ENCODE peak calls at places on chromosome 16, in six cellular contexts. One of them, this sample, is unnamed.

GRCh38 chr16:67247698-67248400 is 568 bp upstream of the FHOD1 start:
- DNase-seq in amygdala: no peak
- DNase-seq in activated naive CD8-positive, alpha-beta T cell treated with anti-CD3 and anti-CD28 coated beads, Interleukin-2, amount 50 U/mL, for 16 hours: no peak
- DNase-seq in thoracic aorta: no peak
- DNase-seq in left ventricle myocardium inferior: no peak
- DNase-seq in NCI-H345: no peak
- DNase-seq in this sample: no peak

GRCh38 chr16:10876799-10877341 is at the start of gene CIITA:
- DNase-seq in amygdala: peak
- DNase-seq in NCI-H345: no peak
- DNase-seq in activated naive CD8-positive, alpha-beta T cell treated with anti-CD3 and anti-CD28 coated beads, Interleukin-2, amount 50 U/mL, for 16 hours: no peak
- DNase-seq in left ventricle myocardium inferior: peak
- DNase-seq in thoracic aorta: peak
- DNase-seq in this sample: peak

GRCh38 chr16:27450836-27451341 is 48.9 kb downstream of the IL21R start:
- DNase-seq in activated naive CD8-positive, alpha-beta T cell treated with anti-CD3 and anti-CD28 coated beads, Interleukin-2, amount 50 U/mL, for 16 hours: no peak
- DNase-seq in amygdala: no peak
- DNase-seq in left ventricle myocardium inferior: no peak
- DNase-seq in NCI-H345: no peak
- DNase-seq in thoracic aorta: no peak
- DNase-seq in this sample: peak

GRCh38 chr16:3902731-3903130 is 22.2 kb upstream of the CREBBP start:
- DNase-seq in thoracic aorta: no peak
- DNase-seq in activated naive CD8-positive, alpha-beta T cell treated with anti-CD3 and anti-CD28 coated beads, Interleukin-2, amount 50 U/mL, for 16 hours: no peak
- DNase-seq in left ventricle myocardium inferior: no peak
- DNase-seq in NCI-H345: peak
- DNase-seq in amygdala: no peak
- DNase-seq in this sample: no peak

GRCh38 chr16:88772871-88773811 is 11.9 kb downstream of the PIEZO1 start:
- DNase-seq in activated naive CD8-positive, alpha-beta T cell treated with anti-CD3 and anti-CD28 coated beads, Interleukin-2, amount 50 U/mL, for 16 hours: no peak
- DNase-seq in thoracic aorta: no peak
- DNase-seq in amygdala: peak
- DNase-seq in NCI-H345: no peak
- DNase-seq in left ventricle myocardium inferior: peak
- DNase-seq in this sample: no peak

GRCh38 chr16:46970089-46970488 is 3.4 kb downstream of the DNAJA2 start:
- DNase-seq in activated naive CD8-positive, alpha-beta T cell treated with anti-CD3 and anti-CD28 coated beads, Interleukin-2, amount 50 U/mL, for 16 hours: no peak
- DNase-seq in thoracic aorta: no peak
- DNase-seq in NCI-H345: no peak
- DNase-seq in amygdala: no peak
- DNase-seq in left ventricle myocardium inferior: peak
- DNase-seq in this sample: no peak

GRCh38 chr16:50684823-50685455 is 3.8 kb upstream of the SNX20 start:
- DNase-seq in NCI-H345: no peak
- DNase-seq in left ventricle myocardium inferior: no peak
- DNase-seq in amygdala: no peak
- DNase-seq in thoracic aorta: no peak
- DNase-seq in activated naive CD8-positive, alpha-beta T cell treated with anti-CD3 and anti-CD28 coated beads, Interleukin-2, amount 50 U/mL, for 16 hours: no peak
- DNase-seq in this sample: peak

GRCh38 chr16:81696136-81696958 is 82.7 kb upstream of the PLCG2 start:
- DNase-seq in thoracic aorta: no peak
- DNase-seq in activated naive CD8-positive, alpha-beta T cell treated with anti-CD3 and anti-CD28 coated beads, Interleukin-2, amount 50 U/mL, for 16 hours: no peak
- DNase-seq in amygdala: no peak
- DNase-seq in left ventricle myocardium inferior: no peak
- DNase-seq in NCI-H345: no peak
- DNase-seq in this sample: peak

GRCh38 chr16:22816475-22816874 is 2.5 kb downstream of the HS3ST2 start:
- DNase-seq in left ventricle myocardium inferior: no peak
- DNase-seq in NCI-H345: no peak
- DNase-seq in thoracic aorta: peak
- DNase-seq in activated naive CD8-positive, alpha-beta T cell treated with anti-CD3 and anti-CD28 coated beads, Interleukin-2, amount 50 U/mL, for 16 hours: no peak
- DNase-seq in amygdala: no peak
- DNase-seq in this sample: no peak

GRCh38 chr16:1784977-1785845 is 2.5 kb downstream of the NUBP2 start:
- DNase-seq in amygdala: no peak
- DNase-seq in NCI-H345: no peak
- DNase-seq in left ventricle myocardium inferior: peak
- DNase-seq in thoracic aorta: no peak
- DNase-seq in activated naive CD8-positive, alpha-beta T cell treated with anti-CD3 and anti-CD28 coated beads, Interleukin-2, amount 50 U/mL, for 16 hours: no peak
- DNase-seq in this sample: no peak

GRCh38 chr16:85553436-85554113 is 59.5 kb upstream of the GSE1 start:
- DNase-seq in NCI-H345: peak
- DNase-seq in left ventricle myocardium inferior: peak
- DNase-seq in amygdala: no peak
- DNase-seq in thoracic aorta: no peak
- DNase-seq in activated naive CD8-positive, alpha-beta T cell treated with anti-CD3 and anti-CD28 coated beads, Interleukin-2, amount 50 U/mL, for 16 hours: no peak
- DNase-seq in this sample: peak

GRCh38 chr16:83928341-83929055 is 24.5 kb upstream of the OSGIN1 start:
- DNase-seq in NCI-H345: no peak
- DNase-seq in amygdala: no peak
- DNase-seq in thoracic aorta: no peak
- DNase-seq in activated naive CD8-positive, alpha-beta T cell treated with anti-CD3 and anti-CD28 coated beads, Interleukin-2, amount 50 U/mL, for 16 hours: no peak
- DNase-seq in left ventricle myocardium inferior: no peak
- DNase-seq in this sample: no peak

GRCh38 chr16:10971560-10971961 is 27.2 kb downstream of the CLEC16A start:
- DNase-seq in activated naive CD8-positive, alpha-beta T cell treated with anti-CD3 and anti-CD28 coated beads, Interleukin-2, amount 50 U/mL, for 16 hours: no peak
- DNase-seq in amygdala: peak
- DNase-seq in thoracic aorta: no peak
- DNase-seq in NCI-H345: peak
- DNase-seq in left ventricle myocardium inferior: no peak
- DNase-seq in this sample: peak

GRCh38 chr16:57039148-57039812 is 49.9 kb downstream of the NLRC5 start:
- DNase-seq in amygdala: no peak
- DNase-seq in left ventricle myocardium inferior: no peak
- DNase-seq in thoracic aorta: no peak
- DNase-seq in activated naive CD8-positive, alpha-beta T cell treated with anti-CD3 and anti-CD28 coated beads, Interleukin-2, amount 50 U/mL, for 16 hours: no peak
- DNase-seq in NCI-H345: no peak
- DNase-seq in this sample: peak

GRCh38 chr16:48447940-48448536 is 62.8 kb upstream of the SIAH1 start:
- DNase-seq in left ventricle myocardium inferior: no peak
- DNase-seq in thoracic aorta: no peak
- DNase-seq in activated naive CD8-positive, alpha-beta T cell treated with anti-CD3 and anti-CD28 coated beads, Interleukin-2, amount 50 U/mL, for 16 hours: no peak
- DNase-seq in NCI-H345: no peak
- DNase-seq in amygdala: no peak
- DNase-seq in this sample: no peak

GRCh38 chr16:1667271-1667670 is 10.8 kb upstream of the JPT2 start:
- DNase-seq in NCI-H345: no peak
- DNase-seq in activated naive CD8-positive, alpha-beta T cell treated with anti-CD3 and anti-CD28 coated beads, Interleukin-2, amount 50 U/mL, for 16 hours: no peak
- DNase-seq in left ventricle myocardium inferior: no peak
- DNase-seq in thoracic aorta: no peak
- DNase-seq in amygdala: no peak
- DNase-seq in this sample: no peak

GRCh38 chr16:84950906-84951305 is 60.4 kb downstream of the ZDHHC7 start:
- DNase-seq in amygdala: no peak
- DNase-seq in NCI-H345: no peak
- DNase-seq in left ventricle myocardium inferior: no peak
- DNase-seq in activated naive CD8-positive, alpha-beta T cell treated with anti-CD3 and anti-CD28 coated beads, Interleukin-2, amount 50 U/mL, for 16 hours: no peak
- DNase-seq in thoracic aorta: no peak
- DNase-seq in this sample: peak

This sample was measured in GM12865.